ENCODE peak calls at places on chromosomes 1 and 21, in nine cellular contexts. F, S, W, O, V, G, D, E and Z are unnamed samples.

GRCh38 chr1:54973205-54973921 is 7.1 kb upstream of the TMEM61 start:
- DNase-seq in F (no peak), S (no peak), W (peak; percentile 44), O (peak; percentile 37), V (peak; percentile 55), G (no peak), D (no peak), E (no peak), Z (peak; percentile 69)

GRCh38 chr21:37357691-37358090 is 8.9 kb upstream of the DYRK1A start:
- DNase-seq in F (no peak), S (no peak), W (no peak), O (no peak), V (peak; percentile 85), G (no peak), D (no peak), E (no peak), Z (no peak)

GRCh38 chr1:55712148-55712547 is 497.0 kb upstream of the USP24 start:
- DNase-seq in F (no peak), S (no peak), W (no peak), O (no peak), V (no peak), G (no peak), D (no peak), E (no peak), Z (no peak)

GRCh38 chr21:41370840-41371697 is 9.2 kb downstream of the MX2 start:
- DNase-seq in F (no peak), S (no peak), W (no peak), O (no peak), V (no peak), G (no peak), D (no peak), E (no peak), Z (no peak)

GRCh38 chr1:167262820-167263219 is 42.1 kb downstream of the POU2F1 start:
- DNase-seq in F (no peak), S (no peak), W (no peak), O (no peak), V (no peak), G (no peak), D (no peak), E (no peak), Z (no peak)

GRCh38 chr1:62782197-62782886 is 1.6 kb upstream of the ATG4C start:
- DNase-seq in F (no peak), S (no peak), W (no peak), O (no peak), V (peak; percentile 15), G (no peak), D (no peak), E (no peak), Z (no peak)

GRCh38 chr1:111499026-111499790 is 4.2 kb downstream of the ADORA3 start:
- DNase-seq in F (no peak), S (no peak), W (no peak), O (no peak), V (no peak), G (no peak), D (no peak), E (no peak), Z (no peak)

GRCh38 chr21:45287438-45288391 is at the start of gene POFUT2:
- DNase-seq in F (peak; percentile 96), S (peak; percentile 99), W (peak; percentile 83), O (peak; percentile 97), V (peak; percentile 98), G (peak; percentile 96), D (peak; percentile 96), E (peak; percentile 32), Z (peak; percentile 97)

GRCh38 chr1:47572731-47573505 is 135.1 kb downstream of the FOXD2 start:
- DNase-seq in F (no peak), S (no peak), W (no peak), O (peak; percentile 68), V (no peak), G (no peak), D (no peak), E (no peak), Z (peak; percentile 46)

GRCh38 chr1:228238461-228238860 is 30.6 kb downstream of the OBSCN start:
- DNase-seq in F (no peak), S (no peak), W (no peak), O (no peak), V (no peak), G (no peak), D (no peak), E (no peak), Z (no peak)

GRCh38 chr1:42333662-42334239 is 1.3 kb downstream of the FOXJ3 start:
- DNase-seq in F (no peak), S (no peak), W (no peak), O (no peak), V (peak; percentile 4), G (no peak), D (no peak), E (no peak), Z (no peak)

GRCh38 chr1:66443793-66444192 is 90.2 kb upstream of the SGIP1 start:
- DNase-seq in F (no peak), S (no peak), W (no peak), O (no peak), V (no peak), G (no peak), D (no peak), E (no peak), Z (no peak)

GRCh38 chr1:205492201-205492667 is 12.2 kb upstream of the CDK18 start:
- DNase-seq in F (no peak), S (no peak), W (peak; percentile 41), O (no peak), V (peak; percentile 46), G (no peak), D (no peak), E (no peak), Z (no peak)

GRCh38 chr1:53330819-53331218 is 2.9 kb upstream of the LRP8 start:
- DNase-seq in F (no peak), S (no peak), W (no peak), O (no peak), V (no peak), G (no peak), D (no peak), E (no peak), Z (peak; percentile 20)

GRCh38 chr1:151661728-151662127 is 49.9 kb downstream of the SNX27 start:
- DNase-seq in F (no peak), S (no peak), W (no peak), O (no peak), V (no peak), G (no peak), D (no peak), E (no peak), Z (no peak)